ENCODE peak calls at places on chromosome 10, in five cellular contexts. I, J, M, V and K are unnamed samples. For H3K4me1 and H3K27me3, the result is how much of the 10 kb centered on the place peaks cover.

GRCh38 chr10:107498983-107499382 is 334.5 kb upstream of the SORCS1 start:
- DNase-seq in I (no peak), J (no peak), M (no peak), V (no peak), K (no peak)

GRCh38 chr10:129079705-129080104 is 387.3 kb upstream of the MGMT start:
- DNase-seq in I (peak), J (no peak), M (no peak), V (no peak), K (peak)

GRCh38 chr10:68870545-68871104 is 30.5 kb upstream of the DDX50 start:
- DNase-seq in I (no peak), J (no peak), M (no peak), V (no peak), K (no peak)

GRCh38 chr10:63917363-63917762 is 396.2 kb downstream of the REEP3 start:
- DNase-seq in I (no peak), J (no peak), M (no peak), V (no peak), K (no peak)

GRCh38 chr10:77943086-77943901 is 16.7 kb upstream of the DLG5 start:
- DNase-seq in I (peak), J (peak), M (no peak), V (no peak), K (peak)

GRCh38 chr10:128062837-128063563 is 63.2 kb downstream of the MKI67 start:
- DNase-seq in I (peak), J (no peak), M (peak), V (no peak), K (peak)

GRCh38 chr10:12372846-12373245 is 23.5 kb downstream of the CAMK1D start:
- DNase-seq in I (no peak), J (no peak), M (no peak), V (no peak), K (no peak)

GRCh38 chr10:63627881-63628296 is 106.7 kb downstream of the REEP3 start:
- DNase-seq in I (no peak), J (no peak), M (no peak), V (no peak), K (no peak)

GRCh38 chr10:69612760-69613159 is 17.3 kb upstream of the FAM241B start:
- DNase-seq in I (no peak), J (no peak), M (no peak), V (no peak), K (no peak)

GRCh38 chr10:5071411-5072198 is 22.6 kb upstream of the AKR1C3 start:
- DNase-seq in I (peak), J (peak), M (no peak), V (peak), K (peak)

GRCh38 chr10:62587011-62587410 is 212.8 kb downstream of the ZNF365 start:
- DNase-seq in I (no peak), J (no peak), M (no peak), V (no peak), K (no peak)

GRCh38 chr10:51892965-51893658 is 193.7 kb upstream of the CSTF2T start:
- DNase-seq in I (peak), J (no peak), M (no peak), V (no peak), K (no peak)

GRCh38 chr10:28906011-28906411 is 228.7 kb downstream of the BAMBI start:
- DNase-seq in I (no peak), J (no peak), M (no peak), V (no peak), K (no peak)

GRCh38 chr10:107487284-107487683 is 322.8 kb upstream of the SORCS1 start:
- DNase-seq in I (no peak), J (no peak), M (no peak), V (no peak), K (no peak)

GRCh38 chr10:100014129-100014762 is 4.5 kb upstream of the DNMBP start:
- DNase-seq in I (no peak), J (no peak), M (no peak), V (no peak), K (peak)

GRCh38 chr10:91607661-91608442 is 25.0 kb downstream of the PPP1R3C start:
- DNase-seq in I (no peak), J (no peak), M (no peak), V (no peak), K (no peak)

GRCh38 chr10:50456711-50457110 is 167.0 kb downstream of the SGMS1 start:
- DNase-seq in I (no peak), J (no peak), M (no peak), V (no peak), K (no peak)

GRCh38 chr10:26755443-26755903 is 58.0 kb downstream of the PDSS1 start:
- DNase-seq in I (no peak), J (peak), M (no peak), V (no peak), K (no peak)

GRCh38 chr10:5888352-5888751 is 1.3 kb downstream of the ANKRD16 start:
- DNase-seq in I (no peak), J (no peak), M (no peak), V (no peak), K (no peak)

GRCh38 chr10:119680668-119681070 is 29.5 kb downstream of the BAG3 start:
- DNase-seq in I (peak), J (no peak), M (no peak), V (no peak), K (peak)

GRCh38 chr10:94062611-94063010 is 68.9 kb downstream of the PLCE1 start:
- DNase-seq in I (no peak), J (no peak), M (no peak), V (no peak), K (no peak)

GRCh38 chr10:125441151-125441550 is 241.8 kb downstream of the TEX36 start:
- DNase-seq in I (no peak), J (no peak), M (no peak), V (no peak), K (no peak)

GRCh38 chr10:118472961-118473675 is 122.3 kb downstream of the PRLHR start:
- DNase-seq in I (no peak), J (no peak), M (no peak), V (no peak), K (peak)

GRCh38 chr10:44989621-44990301 is 11.0 kb upstream of the ZNF22 start:
- DNase-seq in I (no peak), J (no peak), M (no peak), V (no peak), K (no peak)

GRCh38 chr10:67277402-67277801 is 351.6 kb downstream of the LRRTM3 start:
- DNase-seq in I (no peak), J (no peak), M (no peak), V (no peak), K (no peak)

GRCh38 chr10:79491171-79491835 is 21.0 kb upstream of the EIF5AL1 start:
- DNase-seq in I (no peak), J (no peak), M (no peak), V (no peak), K (no peak)

GRCh38 chr10:92690211-92691041 is 671 bp downstream of the HHEX start:
- DNase-seq in I (peak), J (peak), M (peak), V (no peak), K (peak)

GRCh38 chr10:93600861-93601773 is at the start of gene RBP4:
- DNase-seq in I (peak), J (peak), M (no peak), V (no peak), K (no peak)

GRCh38 chr10:33616921-33617320 is 282.5 kb upstream of the NRP1 start:
- DNase-seq in I (no peak), J (peak), M (no peak), V (no peak), K (no peak)

GRCh38 chr10:13521021-13521420 is 7.8 kb downstream of the BEND7 start:
- DNase-seq in I (no peak), J (no peak), M (no peak), V (no peak), K (no peak)

DNA sequence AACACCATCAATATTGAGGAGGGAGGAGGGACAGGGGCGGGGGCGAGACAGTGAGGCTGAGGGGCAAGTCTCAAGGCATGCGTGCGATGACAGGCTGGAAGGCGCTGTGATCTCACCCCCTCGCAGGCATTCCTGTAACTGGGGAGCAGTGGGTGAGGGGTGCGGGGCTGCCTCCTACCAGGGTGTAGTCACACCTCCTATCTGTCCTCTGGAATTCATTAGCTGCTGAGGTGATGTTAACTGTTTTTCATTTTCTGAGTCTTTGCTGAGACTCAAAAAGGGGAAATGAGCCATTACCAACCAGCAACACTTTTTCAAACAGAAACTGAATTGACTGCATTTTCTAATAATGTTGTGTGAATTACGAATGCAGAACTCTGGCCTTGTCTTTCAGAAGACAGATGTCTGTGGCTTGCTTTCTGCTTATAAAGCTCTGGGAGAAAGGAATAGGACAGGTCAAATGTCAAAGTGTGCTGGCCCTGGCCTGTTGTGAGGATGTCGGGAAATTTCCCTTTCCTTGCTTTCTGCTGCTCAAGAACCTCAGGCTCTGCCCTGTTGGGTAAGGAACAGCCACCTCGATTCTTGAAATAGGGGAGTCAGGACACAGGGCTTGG is 23.7 kb upstream of the CDH23 start:
- DNase-seq in I (peak), J (no peak), M (no peak), V (no peak), K (no peak)
- H3K27ac ChIP-seq in I (no peak), J (no peak), M (no peak), V (no peak), K (no peak)

GRCh38 chr10:101223274-101224059 is 5.8 kb downstream of the LBX1 start:
- DNase-seq in I (no peak), J (no peak), M (no peak), V (no peak), K (no peak)
- H3K4me1 ChIP-seq in I (under half), J (under half), M (under half), V (under half), K (under half)

GRCh38 chr10:103882285-103883007 is 27.1 kb upstream of the SH3PXD2A start:
- DNase-seq in I (no peak), J (no peak), M (no peak), V (no peak), K (no peak)

GRCh38 chr10:103879409-103879808 is 24.0 kb upstream of the SH3PXD2A start:
- DNase-seq in I (no peak), J (no peak), M (no peak), V (no peak), K (no peak)

GRCh38 chr10:103881420-103882284 is 26.3 kb upstream of the SH3PXD2A start:
- DNase-seq in I (no peak), J (no peak), M (no peak), V (no peak), K (no peak)

GRCh38 chr10:103877861-103878260 is 22.5 kb upstream of the SH3PXD2A start:
- DNase-seq in I (no peak), J (no peak), M (no peak), V (no peak), K (no peak)

GRCh38 chr10:103879831-103880230 is 24.5 kb upstream of the SH3PXD2A start:
- DNase-seq in I (no peak), J (no peak), M (no peak), V (no peak), K (no peak)
- H3K27me3 ChIP-seq in I (under half), J (under half), M (under half), V (under half), K (under half)

GRCh38 chr10:54402576-54402975 is 398.5 kb downstream of the PCDH15 start:
- DNase-seq in I (no peak), J (peak), M (no peak), V (no peak), K (peak)
- H3K27ac ChIP-seq in I (no peak), J (no peak), M (no peak), V (no peak), K (no peak)

DNA sequence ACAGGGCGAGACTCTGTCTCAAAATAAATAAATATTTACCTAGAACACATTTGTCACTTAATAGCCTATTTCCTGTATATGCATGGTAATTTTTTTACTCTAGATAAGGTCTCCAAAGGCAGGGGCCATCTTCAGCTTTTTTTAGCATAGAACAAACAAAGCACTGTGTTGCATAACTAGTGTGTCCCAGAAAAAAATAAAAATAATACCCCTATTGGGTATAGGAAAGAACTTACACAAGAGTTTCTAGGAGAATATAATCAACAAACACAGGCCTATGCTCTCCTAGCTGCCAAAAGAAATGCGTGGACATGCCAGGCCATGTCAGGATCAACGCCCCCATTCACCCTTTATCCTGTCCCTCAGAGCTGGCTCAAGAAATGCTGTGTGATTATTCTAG is 103.6 kb downstream of the PARD3 start:
- DNase-seq in I (no peak), J (no peak), M (no peak), V (no peak), K (no peak)
- H3K4me1 ChIP-seq in I (under half), J (under half), M (under half), V (under half), K (under half)

DNA sequence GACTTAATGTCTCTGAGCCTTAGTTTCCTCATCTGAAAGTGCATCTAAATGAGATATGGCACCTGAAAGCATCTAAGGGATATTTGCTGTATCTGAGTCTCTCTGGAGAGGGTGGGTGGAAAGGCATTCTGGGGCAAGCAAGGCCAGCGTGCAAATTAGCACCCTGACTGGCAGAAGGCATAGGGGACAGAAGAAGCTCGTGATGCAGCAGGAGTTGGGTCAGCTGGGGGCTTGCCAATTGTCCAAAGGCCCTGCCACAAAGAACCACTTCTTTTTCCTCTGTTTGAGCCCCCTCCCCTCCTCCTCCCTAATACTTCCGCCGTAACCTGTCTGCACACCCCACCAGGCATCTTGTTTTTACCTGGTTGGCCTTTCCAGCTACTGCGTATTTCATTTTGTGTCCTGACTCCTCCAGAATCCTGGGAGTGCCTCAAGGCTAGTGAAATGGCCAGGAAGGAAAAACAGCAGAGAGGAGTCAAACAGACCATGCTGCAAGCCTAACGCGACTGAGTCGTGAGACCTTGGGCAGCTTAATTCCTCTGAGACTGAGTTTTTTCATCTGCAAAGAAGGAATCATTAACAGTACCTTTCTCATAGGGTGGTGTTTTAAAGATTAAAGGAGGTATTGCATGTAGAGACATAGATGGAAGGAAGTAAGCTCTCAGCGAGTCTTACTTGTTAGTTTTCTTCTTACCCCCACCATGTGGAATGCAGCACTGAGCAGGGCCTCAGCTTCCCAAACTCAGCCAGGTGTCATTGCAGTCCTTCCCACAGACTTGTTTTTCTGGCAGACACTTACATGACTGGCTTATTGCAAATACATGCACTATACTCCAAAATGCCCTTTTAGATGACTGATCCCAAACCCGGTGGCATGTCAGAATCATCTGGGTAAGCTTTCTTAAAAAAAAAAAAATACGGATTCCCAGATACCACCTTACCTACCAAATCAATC is 49.1 kb upstream of the MXI1 start:
- DNase-seq in I (no peak), J (no peak), M (no peak), V (no peak), K (no peak)
- H3K27me3 ChIP-seq in I (under half), J (under half), M (half or more), V (under half), K (under half)

GRCh38 chr10:30062582-30062981 is 3.2 kb upstream of the JCAD start:
- DNase-seq in I (no peak), J (no peak), M (no peak), V (no peak), K (no peak)
- H3K27ac ChIP-seq in I (no peak), J (no peak), M (no peak), V (no peak), K (no peak)

GRCh38 chr10:103850572-103850895 is 4.8 kb downstream of the SH3PXD2A start:
- DNase-seq in I (no peak), J (no peak), M (no peak), V (no peak), K (peak)

GRCh38 chr10:103849212-103849877 is 6.0 kb downstream of the SH3PXD2A start:
- DNase-seq in I (no peak), J (no peak), M (no peak), V (no peak), K (no peak)

GRCh38 chr10:103851261-103851660 is 4.1 kb downstream of the SH3PXD2A start:
- DNase-seq in I (no peak), J (no peak), M (no peak), V (no peak), K (no peak)

GRCh38 chr10:103847909-103848468 is 7.4 kb downstream of the SH3PXD2A start:
- DNase-seq in I (no peak), J (no peak), M (no peak), V (no peak), K (no peak)

GRCh38 chr10:103849880-103850571 is 5.3 kb downstream of the SH3PXD2A start:
- DNase-seq in I (peak), J (no peak), M (no peak), V (no peak), K (peak)
- H3K4me1 ChIP-seq in I (under half), J (half or more), M (under half), V (under half), K (under half)